ENCODE peak calls at places on chromosomes 1 and 21, in five cellular contexts. K is activated CD8-positive, alpha-beta memory T cell treated with anti-CD3 and anti-CD28 coated beads for 24 hours; R is activated naive CD8-positive, alpha-beta T cell treated with anti-CD3 and anti-CD28 coated beads, Interleukin-2, amount 50 U/mL, for 24 hours; U is stimulated activated CD8-positive, alpha-beta memory T cell treated with anti-CD3 and anti-CD28 coated beads, Interleukin-15, amount 100 ng/mL, for 24 hours; Y is substantia nigra. L is an unnamed sample.

GRCh38 chr1:86409416-86410021 is 13.4 kb upstream of the ODF2L start:
- DNase-seq in U (no peak), K (no peak), R (no peak), Y (no peak), L (no peak)

GRCh38 chr1:26161408-26162219 is 2.7 kb downstream of the FAM110D start:
- DNase-seq in K (peak), R (peak), Y (peak), U (no peak), L (peak)

GRCh38 chr21:45169001-45169400 is 94.6 kb downstream of the ADARB1 start:
- DNase-seq in U (no peak), K (peak), Y (no peak), R (no peak), L (no peak)

GRCh38 chr1:173914366-173914871 is 2.7 kb downstream of the SERPINC1 start:
- DNase-seq in U (no peak), K (no peak), R (peak), Y (no peak), L (no peak)

GRCh38 chr1:235901461-235901860 is 34.8 kb upstream of the LYST start:
- DNase-seq in R (no peak), Y (no peak), K (no peak), U (no peak), L (no peak)

GRCh38 chr1:75053207-75053606 is 81.0 kb upstream of the LHX8 start:
- DNase-seq in Y (no peak), R (no peak), U (no peak), K (no peak), L (no peak)

GRCh38 chr1:200042437-200043329 is 15.2 kb downstream of the NR5A2 start:
- DNase-seq in U (no peak), Y (no peak), R (no peak), K (no peak), L (no peak)

GRCh38 chr1:17922833-17923232 is 167.7 kb downstream of the ACTL8 start:
- DNase-seq in U (no peak), K (no peak), R (peak), Y (no peak), L (no peak)

GRCh38 chr1:23664837-23665795 is 26.5 kb upstream of the RPL11 start:
- DNase-seq in K (no peak), Y (no peak), R (peak), U (no peak), L (no peak)

GRCh38 chr1:87291107-87291506 is 37.6 kb upstream of the LMO4 start:
- DNase-seq in R (no peak), U (no peak), K (no peak), Y (no peak), L (no peak)

GRCh38 chr21:26843912-26844257 is 1.3 kb downstream of the ADAMTS1 start:
- DNase-seq in K (no peak), Y (no peak), R (no peak), U (no peak), L (no peak)

GRCh38 chr1:31759266-31760023 is 4.7 kb downstream of the ADGRB2 start:
- DNase-seq in R (no peak), K (no peak), Y (no peak), U (no peak), L (no peak)

GRCh38 chr21:28485301-28486022 is 507.2 kb downstream of the LTN1 start:
- DNase-seq in Y (no peak), K (no peak), R (no peak), U (no peak), L (no peak)

GRCh38 chr1:189021577-189021976 is 1456.1 kb downstream of the BRINP3 start:
- DNase-seq in R (no peak), U (no peak), Y (no peak), K (no peak), L (no peak)

GRCh38 chr1:200962631-200963030 is 60.9 kb downstream of the KIF21B start:
- DNase-seq in R (no peak), K (no peak), U (no peak), Y (no peak), L (no peak)

GRCh38 chr1:230185076-230186001 is 118.3 kb downstream of the GALNT2 start:
- DNase-seq in R (no peak), Y (no peak), U (no peak), K (peak), L (no peak)

GRCh38 chr1:10541286-10541685 is 66.5 kb downstream of the PEX14 start:
- DNase-seq in R (no peak), U (no peak), K (no peak), Y (no peak), L (no peak)

GRCh38 chr1:15454256-15454655 is 2.3 kb upstream of the CELA2A start:
- DNase-seq in R (no peak), K (no peak), U (no peak), Y (no peak), L (no peak)

GRCh38 chr1:158998781-158999161 is 10.9 kb upstream of the IFI16 start:
- DNase-seq in R (peak), U (no peak), K (no peak), Y (peak), L (no peak)

GRCh38 chr1:20617157-20617487 is 16.1 kb upstream of the PINK1 start:
- DNase-seq in R (no peak), Y (no peak), K (no peak), U (no peak), L (no peak)

GRCh38 chr21:28111151-28111619 is 881.5 kb downstream of the LTN1 start:
- DNase-seq in U (no peak), K (no peak), Y (peak), R (no peak), L (no peak)

GRCh38 chr1:172940170-172940855 is 110.4 kb downstream of the TNFSF18 start:
- DNase-seq in R (no peak), K (no peak), Y (no peak), U (no peak), L (no peak)

GRCh38 chr1:43082701-43083100 is 89.4 kb downstream of the EBNA1BP2 start:
- DNase-seq in U (no peak), R (no peak), Y (no peak), K (no peak), L (no peak)

GRCh38 chr1:168266644-168267186 is 14.0 kb upstream of the TBX19 start:
- DNase-seq in K (no peak), Y (no peak), U (no peak), R (no peak), L (no peak)

L was measured in type B pancreatic cell.